ENCODE peak calls at places on chromosomes 6 and 20, in four cellular contexts. B is PC-3, W is IMR-90, N is keratinocyte. E is an unnamed sample.

GRCh38 chr6:150275489-150275888 is 93.3 kb upstream of the IYD start:
- DNase-seq in B (no peak), N (no peak), W (no peak), E (no peak)

GRCh38 chr6:11975353-11975977 is 36.6 kb upstream of the HIVEP1 start:
- DNase-seq in B (no peak), N (no peak), W (no peak), E (no peak)

GRCh38 chr6:156889469-156889868 is 112.3 kb downstream of the ARID1B start:
- DNase-seq in B (no peak), W (no peak), N (no peak), E (no peak)

GRCh38 chr6:5936140-5936539 is 70.6 kb downstream of the NRN1 start:
- DNase-seq in B (no peak), N (no peak), W (no peak), E (no peak)

GRCh38 chr6:111591901-111592461 is 13.7 kb downstream of the TRAF3IP2 start:
- DNase-seq in B (peak; percentile 37), N (peak; percentile 76), W (no peak), E (no peak)

GRCh38 chr20:20211274-20211987 is 156.5 kb upstream of the INSM1 start:
- DNase-seq in W (no peak), B (peak; percentile 58), N (no peak), E (no peak)

GRCh38 chr6:30740993-30741784 is 1.3 kb downstream of the FLOT1 start:
- DNase-seq in W (peak; percentile 45), N (no peak), B (peak; percentile 36), E (no peak)

GRCh38 chr6:170024940-170025339 is 265.9 kb downstream of the DLL1 start:
- DNase-seq in W (peak; percentile 58), B (peak; percentile 2), N (no peak), E (peak; percentile 94)

GRCh38 chr6:84455630-84456029 is 228.2 kb upstream of the CEP162 start:
- DNase-seq in W (no peak), B (no peak), N (no peak), E (no peak)

GRCh38 chr20:6381887-6382286 is 259.1 kb upstream of the FERMT1 start:
- DNase-seq in N (no peak), B (peak; percentile 71), W (peak; percentile 44), E (peak; percentile 5)

GRCh38 chr6:14887986-14888574 is 357.8 kb upstream of the JARID2 start:
- DNase-seq in W (no peak), B (no peak), N (no peak), E (no peak)

GRCh38 chr6:124131259-124131658 is 327.6 kb downstream of the NKAIN2 start:
- DNase-seq in B (no peak), N (no peak), W (no peak), E (peak; percentile 70)

GRCh38 chr6:68632620-68633195 is 2.4 kb upstream of the ADGRB3 start:
- DNase-seq in N (no peak), B (no peak), W (no peak), E (no peak)

GRCh38 chr20:57332105-57333089 is 2.8 kb downstream of the SPO11 start:
- DNase-seq in N (no peak), W (no peak), B (peak; percentile 66), E (no peak)

GRCh38 chr6:17919494-17919893 is 67.9 kb downstream of the KIF13A start:
- DNase-seq in N (no peak), W (no peak), B (no peak), E (no peak)

GRCh38 chr6:3542032-3542640 is 85.3 kb upstream of the SLC22A23 start:
- DNase-seq in N (no peak), B (peak; percentile 49), W (no peak), E (no peak)

GRCh38 chr6:30007132-30007764 is 53.8 kb upstream of the POLR1H start:
- DNase-seq in B (no peak), W (no peak), N (no peak), E (no peak)

GRCh38 chr6:106967936-106968555 is 6.5 kb downstream of the CD24 start:
- DNase-seq in W (no peak), N (no peak), B (no peak), E (no peak)

GRCh38 chr6:158803733-158804143 is 15.4 kb downstream of the EZR start:
- DNase-seq in N (no peak), B (peak; percentile 81), W (no peak), E (peak; percentile 26)

GRCh38 chr6:55531496-55531895 is 47.5 kb downstream of the HMGCLL1 start:
- DNase-seq in W (no peak), N (no peak), B (no peak), E (no peak)

GRCh38 chr6:169441292-169441691 is 187.6 kb upstream of the THBS2 start:
- DNase-seq in N (no peak), B (no peak), W (no peak), E (no peak)

GRCh38 chr20:24958506-24959385 is 9.7 kb downstream of the CST7 start:
- DNase-seq in W (no peak), N (no peak), B (no peak), E (no peak)

GRCh38 chr20:63935447-63935846 is 20.8 kb downstream of the UCKL1 start:
- DNase-seq in N (no peak), W (no peak), B (no peak), E (no peak)

GRCh38 chr20:39259010-39259803 is 297.1 kb downstream of the DHX35 start:
- DNase-seq in N (no peak), B (no peak), W (no peak), E (no peak)

GRCh38 chr6:7137335-7138106 is 29.8 kb downstream of the RREB1 start:
- DNase-seq in N (no peak), W (peak; percentile 77), B (no peak), E (peak; percentile 71)

GRCh38 chr6:22133352-22133751 is 163.5 kb downstream of the PRL start:
- DNase-seq in B (no peak), N (no peak), W (no peak), E (peak; percentile 40)

GRCh38 chr20:23970049-23970448 is 18.5 kb downstream of the GGTLC1 start:
- DNase-seq in N (no peak), W (no peak), B (no peak), E (no peak)

GRCh38 chr20:19952392-19952791 is 64.8 kb upstream of the NAA20 start:
- DNase-seq in N (no peak), B (peak; percentile 39), W (no peak), E (no peak)

DNA sequence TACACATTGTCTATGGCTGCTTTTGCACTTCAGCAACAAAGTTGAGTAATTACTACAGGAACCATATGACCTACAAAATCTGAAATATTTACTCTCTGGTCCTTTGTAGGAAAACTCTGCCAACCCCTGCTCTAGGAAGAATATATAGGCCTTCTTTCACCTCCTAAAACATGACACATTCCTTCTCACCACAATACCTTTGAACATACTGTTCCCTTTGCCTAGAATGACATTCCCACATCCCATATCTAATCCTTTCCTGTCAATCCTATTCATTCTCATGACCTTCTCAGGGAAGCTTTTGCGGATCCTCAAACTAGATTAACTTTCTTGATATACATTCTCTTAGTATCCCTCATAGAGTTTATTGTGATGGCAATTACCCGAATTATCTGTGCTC is 18.0 kb upstream of the NCOA6 start:
- DNase-seq in B (no peak), W (no peak), N (no peak), E (no peak)
- H3K9ac ChIP-seq in B (no peak overlapping the region), W (no peak overlapping the region), N (no peak overlapping the region), E (no peak overlapping the region)

GRCh38 chr6:145904878-145905277 is 59.3 kb downstream of the SHPRH start:
- DNase-seq in N (no peak), W (no peak), B (no peak), E (no peak)
- H3K4me3 ChIP-seq in N (no peak overlapping the region), W (no peak overlapping the region), B (no peak overlapping the region), E (no peak overlapping the region)

GRCh38 chr6:129297592-129297991 is 412.4 kb downstream of the ARHGAP18 start:
- DNase-seq in N (no peak), W (no peak), B (peak; percentile 6), E (no peak)
- TF ChIP-seq CTCF in N (no peak), W (no peak), B (no peak), E (no peak)

GRCh38 chr6:16698988-16699868 is 62.0 kb downstream of the ATXN1 start:
- DNase-seq in N (no peak), W (peak; percentile 62), B (peak; percentile 53), E (peak; percentile 77)
- H3K9ac ChIP-seq in N (peak overlapping the region; percentile 0), W (no peak overlapping the region), B (no peak overlapping the region), E (no peak overlapping the region)

GRCh38 chr6:51411726-51412125 is 593.1 kb downstream of the TFAP2B start:
- DNase-seq in N (no peak), B (peak; percentile 4), W (no peak), E (no peak)
- H3K4me3 ChIP-seq in N (no peak overlapping the region), B (no peak overlapping the region), W (no peak overlapping the region), E (no peak overlapping the region)

DNA sequence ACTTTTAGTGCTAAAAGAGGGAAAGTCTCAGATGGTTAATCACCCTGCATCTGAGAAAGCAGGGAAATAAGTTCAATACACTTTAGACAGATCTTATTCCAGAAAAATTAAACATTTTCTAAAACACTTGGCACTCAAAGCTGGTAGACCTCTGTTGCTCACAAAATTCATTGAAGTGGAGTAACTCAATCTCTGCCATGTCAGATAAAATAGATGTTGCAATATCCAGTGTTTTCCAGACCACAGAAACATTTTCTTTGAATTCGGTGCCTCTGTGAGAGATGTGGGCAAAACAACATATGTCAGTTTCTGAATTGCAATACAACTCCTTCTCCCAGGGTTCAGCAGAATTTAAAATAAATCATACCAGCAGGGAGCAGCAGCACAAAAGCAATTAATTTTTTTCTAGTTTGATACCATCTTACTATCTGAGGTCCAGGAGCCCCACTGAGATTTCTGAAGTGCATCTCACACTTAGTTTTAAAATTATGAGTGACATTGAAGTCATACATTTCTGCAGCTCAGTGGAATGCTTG is 11.3 kb upstream of the PKHD1 start:
- DNase-seq in N (no peak), B (peak; percentile 23), W (no peak), E (no peak)
- TF ChIP-seq CTCF in N (no peak), B (peak; percentile 28), W (no peak), E (no peak)